ENCODE peak calls at places on chromosomes 16 and 17, in five cellular contexts. S is right atrium auricular region; A is CD8-positive, alpha-beta T cell; M is left lung; N is colonic mucosa. L is an unnamed sample. For H3K27me3, the result is how much of the 10 kb centered on the place peaks cover.

GRCh38 chr17:72725432-72726068 is 366.9 kb downstream of the SLC39A11 start:
- DNase-seq in S (no peak), A (peak), M (peak), N (peak), L (peak)

GRCh38 chr16:47461598-47462266 is 601 bp downstream of the PHKB start:
- DNase-seq in S (no peak), A (no peak), M (no peak), N (peak), L (peak)

GRCh38 chr17:58686980-58687379 is 4.9 kb downstream of the TEX14 start:
- DNase-seq in S (no peak), A (no peak), M (no peak), N (no peak), L (no peak)

GRCh38 chr17:17853811-17854527 is 17.2 kb upstream of the SREBF1 start:
- DNase-seq in S (no peak), A (no peak), M (no peak), N (no peak), L (no peak)

GRCh38 chr16:75326333-75326732 is 74.9 kb upstream of the BCAR1 start:
- DNase-seq in S (no peak), A (no peak), M (no peak), N (no peak), L (no peak)

GRCh38 chr17:19723967-19724366 is 7.6 kb upstream of the SLC47A2 start:
- DNase-seq in S (no peak), A (no peak), M (peak), N (no peak), L (no peak)

GRCh38 chr17:50689251-50689650 is 18.5 kb downstream of the ANKRD40 start:
- DNase-seq in S (no peak), A (no peak), M (no peak), N (no peak), L (no peak)

GRCh38 chr17:36152639-36153120 is 23.8 kb downstream of the TBC1D3B start:
- DNase-seq in S (no peak), A (no peak), M (no peak), N (no peak), L (no peak)

GRCh38 chr16:10876799-10877341 is at the start of gene CIITA:
- DNase-seq in S (peak), A (peak), M (no peak), N (peak), L (peak)

GRCh38 chr16:3819741-3820724 is 60.5 kb downstream of the CREBBP start:
- DNase-seq in S (no peak), A (no peak), M (no peak), N (peak), L (peak)

GRCh38 chr16:80962879-80963278 is 43.8 kb downstream of the CMC2 start:
- DNase-seq in S (no peak), A (no peak), M (no peak), N (no peak), L (no peak)

GRCh38 chr16:1272453-1273198 is 16.8 kb downstream of the TPSD1 start:
- DNase-seq in S (no peak), A (no peak), M (no peak), N (no peak), L (no peak)

GRCh38 chr16:1275791-1276579 is 20.1 kb downstream of the TPSD1 start:
- DNase-seq in S (no peak), A (no peak), M (no peak), N (no peak), L (no peak)

GRCh38 chr16:1273816-1274215 is 17.9 kb downstream of the TPSD1 start:
- DNase-seq in S (no peak), A (no peak), M (no peak), N (no peak), L (no peak)

GRCh38 chr16:1276580-1276878 is 20.7 kb downstream of the TPSD1 start:
- DNase-seq in S (no peak), A (no peak), M (no peak), N (no peak), L (no peak)

DNA sequence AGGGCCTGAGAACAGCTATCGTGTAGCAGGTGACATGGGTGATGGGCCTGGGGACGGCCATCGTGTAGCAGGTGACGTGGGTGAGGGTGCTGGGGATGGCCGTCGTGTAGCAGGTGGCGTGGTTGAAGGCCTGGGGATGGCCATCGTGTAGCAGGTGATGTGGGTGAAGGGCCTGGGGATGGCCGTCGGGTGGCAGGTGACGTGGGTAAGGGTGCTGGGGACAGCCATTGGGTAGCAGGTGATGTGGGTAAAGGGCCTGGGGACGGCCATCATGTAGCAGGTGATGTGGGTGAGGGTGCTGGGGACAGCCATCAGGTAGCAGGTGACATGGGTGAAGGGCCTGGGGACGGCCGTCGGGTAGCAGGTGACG is 15.5 kb downstream of the TPSD1 start:
- DNase-seq in S (no peak), A (no peak), M (no peak), N (no peak), L (no peak)
- H3K27me3 ChIP-seq in S (under half), A (under half), M (under half), N (under half), L (under half)

DNA sequence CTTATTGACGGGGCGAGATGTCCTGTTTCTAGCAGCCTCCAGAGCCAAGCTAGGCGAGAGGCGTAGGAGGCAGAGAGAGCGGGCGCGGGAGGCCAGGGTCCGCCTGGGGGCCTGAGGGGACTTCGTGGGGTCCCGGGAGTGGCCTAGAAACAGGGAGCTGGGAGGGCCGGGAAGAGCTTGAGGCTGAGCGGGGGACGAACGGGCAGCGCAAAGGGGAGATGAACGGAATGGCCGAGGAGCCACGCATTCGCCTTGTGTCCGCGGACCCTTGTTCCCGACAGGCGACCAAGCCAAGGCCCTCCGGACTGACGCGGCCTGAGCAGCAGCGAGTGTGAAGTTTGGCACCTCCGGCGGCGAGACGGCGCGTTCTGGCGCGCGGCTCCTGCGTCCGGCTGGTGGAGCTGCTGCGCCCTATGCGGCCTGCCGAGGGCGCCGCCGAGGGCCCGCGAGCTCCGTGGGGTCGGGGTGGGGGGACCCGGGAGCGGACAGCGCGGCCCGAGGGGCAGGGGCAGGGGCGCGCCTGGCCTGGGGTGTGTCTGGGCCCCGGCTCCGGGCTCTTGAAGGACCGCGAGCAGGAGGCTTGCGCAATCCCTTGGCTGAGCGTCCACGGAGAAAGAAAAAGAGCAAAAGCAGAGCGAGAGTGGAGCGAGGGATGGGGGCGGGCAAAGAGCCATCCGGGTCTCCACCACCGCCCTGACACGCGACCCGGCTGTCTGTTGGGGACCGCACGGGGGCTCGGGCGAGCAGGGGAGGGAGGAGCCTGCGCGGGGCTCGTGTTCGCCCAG is 1.2 kb upstream of the CBX4 start:
- DNase-seq in S (peak), A (peak), M (peak), N (peak), L (peak)
- H3K27me3 ChIP-seq in S (under half), A (under half), M (under half), N (under half), L (under half)

GRCh38 chr17:48620497-48621139 is 5.5 kb upstream of the HOXB8 start:
- DNase-seq in S (no peak), A (no peak), M (no peak), N (no peak), L (no peak)

GRCh38 chr17:48623583-48623982 is 2.6 kb downstream of the HOXB9 start:
- DNase-seq in S (no peak), A (no peak), M (no peak), N (no peak), L (no peak)

GRCh38 chr17:48622857-48623256 is 3.3 kb downstream of the HOXB9 start:
- DNase-seq in S (no peak), A (no peak), M (no peak), N (no peak), L (no peak)

GRCh38 chr17:48619821-48620496 is 4.9 kb upstream of the HOXB8 start:
- DNase-seq in S (no peak), A (no peak), M (no peak), N (no peak), L (no peak)

DNA sequence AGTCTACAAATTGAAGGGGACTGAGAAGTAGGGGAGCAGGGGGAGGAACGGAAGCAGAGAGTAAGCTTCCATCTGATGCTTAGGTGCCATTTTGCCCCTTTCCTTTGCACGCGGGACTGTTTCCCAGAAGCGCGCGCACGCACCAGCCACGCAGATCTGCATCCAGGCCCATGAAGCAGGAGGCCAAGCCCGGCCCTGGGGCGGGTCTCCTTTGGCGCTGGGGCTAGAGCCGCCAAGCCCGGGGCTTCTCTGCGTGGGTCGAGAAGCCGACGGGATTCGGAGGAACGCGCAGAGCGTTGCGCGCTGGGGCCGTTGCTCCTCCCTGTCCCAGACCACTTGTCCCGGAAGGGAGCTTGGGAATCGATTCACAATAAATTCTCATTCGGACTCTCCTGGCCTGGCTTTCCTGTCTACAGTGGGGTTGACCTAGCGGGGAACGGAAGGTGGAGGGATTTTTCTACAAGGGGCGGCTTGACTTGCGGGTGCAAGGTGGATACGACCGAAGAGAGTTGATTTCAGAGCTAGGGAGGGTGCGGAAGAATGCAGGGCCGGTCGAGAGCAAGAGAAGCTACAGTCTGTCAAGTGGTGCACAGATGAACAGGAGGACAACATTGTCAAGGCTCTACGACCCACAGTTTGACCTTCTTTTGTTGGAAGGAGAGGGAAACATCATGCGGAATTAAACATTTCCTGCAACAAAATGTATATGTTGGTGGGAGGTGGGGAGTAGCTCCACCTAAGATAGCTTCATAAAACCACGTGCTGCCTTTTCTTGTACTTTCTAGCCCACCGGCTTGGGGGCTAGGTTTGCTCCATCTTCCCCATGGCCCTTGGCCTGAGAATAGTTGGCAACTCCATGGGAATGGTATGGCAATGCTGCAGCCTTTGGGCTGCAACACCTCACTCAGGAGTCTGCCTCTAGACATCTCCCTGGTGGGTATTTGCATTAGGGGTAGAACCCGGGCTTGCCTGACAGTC is 4.5 kb downstream of the HOXB9 start:
- DNase-seq in S (no peak), A (no peak), M (no peak), N (no peak), L (no peak)
- H3K27me3 ChIP-seq in S (half or more), A (half or more), M (half or more), N (under half), L (under half)

DNA sequence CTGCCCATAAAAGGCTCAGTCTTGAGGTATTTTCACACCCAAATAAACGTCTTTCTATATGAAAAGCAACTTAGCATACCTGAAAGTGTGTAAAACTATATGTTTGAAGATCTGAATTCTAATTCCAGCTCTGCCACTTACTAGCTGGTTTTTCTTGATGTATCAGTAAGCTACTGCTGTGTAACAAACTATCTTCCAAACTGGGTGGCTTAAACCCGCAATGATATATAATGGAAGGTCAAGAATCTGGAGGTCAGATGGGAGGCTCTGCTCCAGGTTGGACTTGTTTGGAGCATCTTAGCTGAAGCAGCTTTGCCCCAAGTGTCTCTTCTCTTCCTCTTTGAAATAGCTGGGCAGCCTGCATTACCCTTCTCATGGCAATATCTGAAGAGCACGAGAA is 164.3 kb upstream of the IRX5 start:
- DNase-seq in S (no peak), A (no peak), M (no peak), N (no peak), L (no peak)
- H3K27me3 ChIP-seq in S (under half), A (under half), M (under half), N (under half), L (under half)

DNA sequence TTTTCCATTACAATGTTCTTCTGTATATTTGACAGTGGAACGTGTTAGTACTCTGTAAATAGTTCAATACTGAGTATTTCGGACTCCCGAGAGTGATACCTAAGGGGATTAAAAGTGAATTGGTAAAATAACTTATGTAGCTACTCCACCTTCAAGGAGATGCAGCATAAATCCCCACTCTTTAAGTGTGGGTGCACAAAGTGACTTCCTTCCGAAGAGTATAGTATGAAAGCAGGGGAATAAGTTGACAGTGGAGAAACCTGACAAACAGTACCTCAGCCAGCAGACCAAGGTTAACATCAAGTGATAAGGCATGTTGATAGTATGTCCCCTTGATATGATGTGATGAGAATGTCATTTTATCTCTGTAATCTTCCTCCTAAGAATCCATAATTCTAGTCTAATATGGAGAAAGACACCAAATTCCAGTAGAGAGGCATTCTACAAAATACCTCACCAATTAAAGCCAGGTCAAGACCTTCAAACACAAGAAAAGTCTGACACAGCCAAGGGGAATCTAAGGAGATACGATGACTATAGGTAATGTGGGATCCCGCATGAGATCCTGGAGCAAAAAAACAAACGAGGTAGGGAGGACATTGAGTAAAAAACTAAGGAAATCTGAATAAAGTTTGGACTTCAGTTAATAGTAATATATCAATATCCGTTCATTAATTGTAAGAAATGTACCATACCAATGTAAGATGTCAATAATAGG is 1.8 kb upstream of the ZPBP2 start:
- DNase-seq in S (no peak), A (no peak), M (no peak), N (no peak), L (no peak)
- H3K27me3 ChIP-seq in S (under half), A (under half), M (half or more), N (under half), L (under half)

GRCh38 chr16:51154271-51155171 is 3.5 kb upstream of the SALL1 start:
- DNase-seq in S (no peak), A (no peak), M (no peak), N (no peak), L (no peak)
- H3K27me3 ChIP-seq in S (under half), A (under half), M (half or more), N (half or more), L (under half)

GRCh38 chr17:204427-205175 is 23.2 kb upstream of the DOC2B start:
- DNase-seq in S (no peak), A (no peak), M (no peak), N (no peak), L (no peak)
- H3K27me3 ChIP-seq in S (under half), A (under half), M (under half), N (under half), L (under half)

DNA sequence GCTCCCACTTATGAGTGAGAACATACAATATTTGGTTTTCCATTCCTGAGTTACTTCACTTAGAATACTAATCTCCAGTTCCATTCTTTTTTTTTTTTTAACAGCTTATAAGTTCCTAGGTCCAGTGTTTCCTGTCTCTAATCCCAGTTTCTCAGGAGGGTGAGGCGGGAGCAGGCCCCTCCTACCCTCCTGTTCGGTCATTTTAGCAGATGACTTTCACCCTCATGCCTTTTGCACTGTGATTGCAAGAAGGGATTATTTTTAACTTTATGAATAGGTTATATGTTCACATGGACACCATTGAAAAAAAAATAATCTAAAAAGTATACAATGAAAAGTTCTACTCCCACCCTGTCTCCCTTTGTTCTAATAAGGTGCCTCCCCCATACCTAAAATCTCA is 47.6 kb downstream of the CDH1 start:
- DNase-seq in S (no peak), A (no peak), M (no peak), N (no peak), L (no peak)
- H3K27me3 ChIP-seq in S (under half), A (under half), M (under half), N (under half), L (under half)

DNA sequence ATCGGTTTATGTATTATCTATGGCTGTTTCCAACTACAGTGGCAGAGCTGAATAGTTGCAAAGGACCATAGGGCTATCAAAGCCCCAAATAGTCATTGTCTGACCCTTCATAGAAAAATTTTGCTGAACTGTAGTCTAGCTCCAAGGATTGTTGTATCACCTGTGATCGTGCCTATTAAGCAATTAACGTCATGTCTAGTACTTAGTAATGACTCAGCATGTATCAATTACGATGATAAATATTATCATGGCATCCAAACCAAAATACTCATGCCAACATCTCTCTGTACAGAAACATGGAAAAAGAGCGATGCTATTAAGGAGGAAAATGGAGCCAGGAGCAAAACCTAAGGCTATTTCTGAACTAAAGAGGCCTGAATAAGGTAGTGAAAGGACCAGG is 165.5 kb downstream of the IRX3 start:
- DNase-seq in S (no peak), A (no peak), M (no peak), N (no peak), L (no peak)
- H3K27me3 ChIP-seq in S (under half), A (under half), M (under half), N (under half), L (under half)

GRCh38 chr16:73062640-73063283 is 14.8 kb upstream of the ZFHX3 start:
- DNase-seq in S (no peak), A (no peak), M (no peak), N (no peak), L (no peak)

GRCh38 chr16:73063854-73064226 is 15.9 kb upstream of the ZFHX3 start:
- DNase-seq in S (no peak), A (no peak), M (no peak), N (no peak), L (no peak)

GRCh38 chr16:73064996-73065349 is 17.0 kb upstream of the ZFHX3 start:
- DNase-seq in S (no peak), A (no peak), M (peak), N (no peak), L (no peak)

GRCh38 chr16:73064227-73064995 is 16.5 kb upstream of the ZFHX3 start:
- DNase-seq in S (no peak), A (no peak), M (peak), N (no peak), L (no peak)

GRCh38 chr16:73063284-73063733 is 15.4 kb upstream of the ZFHX3 start:
- DNase-seq in S (no peak), A (no peak), M (no peak), N (no peak), L (no peak)
- H3K27me3 ChIP-seq in S (under half), A (under half), M (under half), N (under half), L (under half)

L was measured in pancreas.